ENCODE peak calls at places on chromosomes 16 and 17, in five cellular contexts. One of them, this sample, is unnamed.

GRCh38 chr17:32648450-32648849 is 161.7 kb downstream of the CDK5R1 start:
- DNase-seq in HL-60: no peak
- DNase-seq in transverse colon: no peak
- DNase-seq in Peyer's patch: no peak
- DNase-seq in A549: no peak
- DNase-seq in this sample: no peak

GRCh38 chr17:78252111-78252634 is 20.7 kb downstream of the TMEM235 start:
- DNase-seq in HL-60: no peak
- DNase-seq in transverse colon: peak
- DNase-seq in Peyer's patch: no peak
- DNase-seq in A549: no peak
- DNase-seq in this sample: no peak

GRCh38 chr17:45022288-45022648 is 29.2 kb downstream of the DCAKD start:
- DNase-seq in HL-60: no peak
- DNase-seq in transverse colon: no peak
- DNase-seq in Peyer's patch: no peak
- DNase-seq in A549: no peak
- DNase-seq in this sample: no peak

GRCh38 chr17:28563475-28563874 is 7.8 kb downstream of the PIGS start:
- DNase-seq in HL-60: no peak
- DNase-seq in transverse colon: no peak
- DNase-seq in Peyer's patch: no peak
- DNase-seq in A549: no peak
- DNase-seq in this sample: no peak

GRCh38 chr16:318628-319027 is 33.9 kb downstream of the AXIN1 start:
- DNase-seq in HL-60: no peak
- DNase-seq in transverse colon: no peak
- DNase-seq in Peyer's patch: no peak
- DNase-seq in A549: peak
- DNase-seq in this sample: no peak

GRCh38 chr17:58303981-58304734 is 23.4 kb upstream of the MPO start:
- DNase-seq in HL-60: no peak
- DNase-seq in transverse colon: peak
- DNase-seq in Peyer's patch: peak
- DNase-seq in A549: peak
- DNase-seq in this sample: no peak

GRCh38 chr17:48997827-48998556 is 807 bp downstream of the IGF2BP1 start:
- DNase-seq in HL-60: no peak
- DNase-seq in transverse colon: no peak
- DNase-seq in Peyer's patch: no peak
- DNase-seq in A549: no peak
- DNase-seq in this sample: no peak

GRCh38 chr16:60230666-60231065 is 1496.5 kb upstream of the GOT2 start:
- DNase-seq in HL-60: no peak
- DNase-seq in transverse colon: no peak
- DNase-seq in Peyer's patch: no peak
- DNase-seq in A549: no peak
- DNase-seq in this sample: no peak

GRCh38 chr17:8692916-8693315 is 51.7 kb downstream of the CCDC42 start:
- DNase-seq in HL-60: no peak
- DNase-seq in transverse colon: no peak
- DNase-seq in Peyer's patch: no peak
- DNase-seq in A549: no peak
- DNase-seq in this sample: no peak

GRCh38 chr17:79979201-79979840 is 56.4 kb downstream of the TBC1D16 start:
- DNase-seq in HL-60: no peak
- DNase-seq in transverse colon: no peak
- DNase-seq in Peyer's patch: no peak
- DNase-seq in A549: no peak
- DNase-seq in this sample: peak
- H3K27ac ChIP-seq in HL-60: no peak
- H3K27ac ChIP-seq in transverse colon: no peak
- H3K27ac ChIP-seq in Peyer's patch: no peak
- H3K27ac ChIP-seq in A549: no peak
- H3K27ac ChIP-seq in this sample: no peak

GRCh38 chr16:89493776-89494175 is 3.4 kb upstream of the ANKRD11 start:
- DNase-seq in HL-60: no peak
- DNase-seq in transverse colon: no peak
- DNase-seq in Peyer's patch: no peak
- DNase-seq in A549: no peak
- DNase-seq in this sample: no peak

GRCh38 chr16:89491238-89491869 is 993 bp upstream of the ANKRD11 start:
- DNase-seq in HL-60: no peak
- DNase-seq in transverse colon: no peak
- DNase-seq in Peyer's patch: no peak
- DNase-seq in A549: peak
- DNase-seq in this sample: no peak

GRCh38 chr16:89491974-89492687 is 1.8 kb upstream of the ANKRD11 start:
- DNase-seq in HL-60: no peak
- DNase-seq in transverse colon: no peak
- DNase-seq in Peyer's patch: no peak
- DNase-seq in A549: no peak
- DNase-seq in this sample: no peak

GRCh38 chr16:89498839-89499238 is 8.5 kb upstream of the ANKRD11 start:
- DNase-seq in HL-60: no peak
- DNase-seq in transverse colon: peak
- DNase-seq in Peyer's patch: no peak
- DNase-seq in A549: no peak
- DNase-seq in this sample: no peak

DNA sequence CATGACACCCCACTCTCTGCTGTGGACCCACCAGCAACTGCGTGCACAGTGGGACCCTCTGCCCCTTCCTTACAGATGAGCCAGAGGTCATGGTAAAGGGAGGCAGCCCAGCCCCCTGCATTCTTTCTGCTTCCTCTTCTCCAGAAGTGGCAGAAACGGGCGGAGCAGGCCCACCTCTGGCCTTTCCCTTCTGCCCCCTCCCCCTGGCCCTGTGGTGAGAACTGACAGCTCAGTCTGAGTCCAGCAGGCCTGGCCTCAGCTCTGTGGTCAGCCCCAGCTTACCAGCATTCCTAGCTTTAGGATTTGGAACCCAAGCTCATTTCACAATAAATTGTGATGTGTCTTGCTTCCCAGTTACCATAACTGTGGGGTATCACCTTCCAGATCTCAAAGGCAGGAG is 4.8 kb upstream of the ANKRD11 start:
- DNase-seq in HL-60: no peak
- DNase-seq in transverse colon: no peak
- DNase-seq in Peyer's patch: no peak
- DNase-seq in A549: no peak
- DNase-seq in this sample: no peak
- TF ChIP-seq CTCF in HL-60: no peak
- TF ChIP-seq CTCF in transverse colon: no peak
- TF ChIP-seq CTCF in Peyer's patch: no peak
- TF ChIP-seq CTCF in A549: no peak
- TF ChIP-seq CTCF in this sample: no peak

GRCh38 chr17:7261377-7262191 is 694 bp downstream of the CLDN7 start:
- DNase-seq in HL-60: no peak
- DNase-seq in transverse colon: no peak
- DNase-seq in Peyer's patch: peak
- DNase-seq in A549: no peak
- DNase-seq in this sample: no peak
- H3K27ac ChIP-seq in HL-60: no peak
- H3K27ac ChIP-seq in transverse colon: peak
- H3K27ac ChIP-seq in Peyer's patch: peak
- H3K27ac ChIP-seq in A549: no peak
- H3K27ac ChIP-seq in this sample: no peak

GRCh38 chr17:3944485-3945388 is 19.5 kb downstream of the ATP2A3 start:
- DNase-seq in HL-60: no peak
- DNase-seq in transverse colon: peak
- DNase-seq in Peyer's patch: peak
- DNase-seq in A549: no peak
- DNase-seq in this sample: no peak
- TF ChIP-seq CTCF in HL-60: no peak
- TF ChIP-seq CTCF in transverse colon: no peak
- TF ChIP-seq CTCF in Peyer's patch: no peak
- TF ChIP-seq CTCF in A549: no peak
- TF ChIP-seq CTCF in this sample: no peak

GRCh38 chr17:50618941-50619340 is 15.7 kb upstream of the ABCC3 start:
- DNase-seq in HL-60: no peak
- DNase-seq in transverse colon: no peak
- DNase-seq in Peyer's patch: no peak
- DNase-seq in A549: no peak
- DNase-seq in this sample: no peak
- H3K27ac ChIP-seq in HL-60: no peak
- H3K27ac ChIP-seq in transverse colon: no peak
- H3K27ac ChIP-seq in Peyer's patch: no peak
- H3K27ac ChIP-seq in A549: peak
- H3K27ac ChIP-seq in this sample: no peak

GRCh38 chr17:37081287-37081686 is 132.5 kb downstream of the AATF start:
- DNase-seq in HL-60: no peak
- DNase-seq in transverse colon: no peak
- DNase-seq in Peyer's patch: no peak
- DNase-seq in A549: no peak
- DNase-seq in this sample: no peak
- TF ChIP-seq CTCF in HL-60: no peak
- TF ChIP-seq CTCF in transverse colon: no peak
- TF ChIP-seq CTCF in Peyer's patch: no peak
- TF ChIP-seq CTCF in A549: no peak
- TF ChIP-seq CTCF in this sample: no peak

GRCh38 chr17:50198026-50198669 is 3.3 kb downstream of the COL1A1 start:
- DNase-seq in HL-60: no peak
- DNase-seq in transverse colon: peak
- DNase-seq in Peyer's patch: peak
- DNase-seq in A549: peak
- DNase-seq in this sample: peak
- H3K27ac ChIP-seq in HL-60: no peak
- H3K27ac ChIP-seq in transverse colon: peak
- H3K27ac ChIP-seq in Peyer's patch: no peak
- H3K27ac ChIP-seq in A549: peak
- H3K27ac ChIP-seq in this sample: no peak

This sample was measured in dorsolateral prefrontal cortex.